ENCODE peak calls at places on chromosomes 1 and 21, in seven cellular contexts. T, M, O, S, I, Z and N are unnamed samples.

GRCh38 chr1:112496290-112496689 is 12.5 kb upstream of the WNT2B start:
- DNase-seq in T (no peak), M (no peak), O (no peak), S (no peak), I (no peak), Z (no peak), N (no peak)

GRCh38 chr1:244063498-244063897 is 12.4 kb downstream of the ZBTB18 start:
- DNase-seq in T (no peak), M (no peak), O (no peak), S (no peak), I (no peak), Z (no peak), N (no peak)

GRCh38 chr1:231678021-231678432 is 51.4 kb downstream of the DISC1 start:
- DNase-seq in T (no peak), M (no peak), O (no peak), S (no peak), I (no peak), Z (no peak), N (no peak)

GRCh38 chr21:37228003-37228400 is 39.1 kb downstream of the VPS26C start:
- DNase-seq in T (no peak), M (no peak), O (no peak), S (no peak), I (no peak), Z (no peak), N (no peak)

GRCh38 chr21:29213513-29214385 is 83.3 kb downstream of the MAP3K7CL start:
- DNase-seq in T (no peak), M (no peak), O (no peak), S (no peak), I (no peak), Z (no peak), N (no peak)

GRCh38 chr1:112508242-112509004 is at the start of gene WNT2B:
- DNase-seq in T (peak; percentile 50), M (peak; percentile 62), O (peak; percentile 34), S (peak; percentile 80), I (peak; percentile 58), Z (peak; percentile 36), N (no peak)

GRCh38 chr1:77416692-77417450 is 135.1 kb downstream of the AK5 start:
- DNase-seq in T (peak; percentile 17), M (peak; percentile 50), O (no peak), S (no peak), I (no peak), Z (no peak), N (no peak)

GRCh38 chr1:237279629-237280028 is 237.6 kb downstream of the RYR2 start:
- DNase-seq in T (no peak), M (no peak), O (no peak), S (no peak), I (no peak), Z (no peak), N (no peak)

GRCh38 chr1:232110281-232111090 is 483.9 kb downstream of the DISC1 start:
- DNase-seq in T (no peak), M (peak; percentile 26), O (no peak), S (no peak), I (no peak), Z (no peak), N (no peak)

GRCh38 chr1:47759581-47760247 is 237.5 kb downstream of the TRABD2B start:
- DNase-seq in T (no peak), M (no peak), O (no peak), S (no peak), I (no peak), Z (no peak), N (no peak)